ENCODE peak calls at places on chromosomes 4 and X, in nine cellular contexts. One of them, this sample, is unnamed. For H3K27me3, the result is how much of the 10 kb centered on the place peaks cover.

GRCh38 chrX:30039768-30040167 is 175.6 kb upstream of the MAGEB2 start:
- DNase-seq in stomach: no peak
- DNase-seq in SK-N-SH: no peak
- DNase-seq in gastrocnemius medialis: no peak
- DNase-seq in heart left ventricle: no peak
- DNase-seq in MG63: no peak
- DNase-seq in esophagus muscularis mucosa: no peak
- DNase-seq in fibroblast of lung: peak
- DNase-seq in brain microvascular endothelial cell: no peak
- DNase-seq in this sample: no peak

GRCh38 chr4:27128431-27128830 is 267.8 kb downstream of the STIM2 start:
- DNase-seq in stomach: no peak
- DNase-seq in SK-N-SH: no peak
- DNase-seq in gastrocnemius medialis: no peak
- DNase-seq in heart left ventricle: no peak
- DNase-seq in MG63: no peak
- DNase-seq in esophagus muscularis mucosa: peak
- DNase-seq in fibroblast of lung: peak
- DNase-seq in brain microvascular endothelial cell: no peak
- DNase-seq in this sample: no peak

GRCh38 chrX:107654778-107655761 is 26.8 kb downstream of the PRPS1 start:
- DNase-seq in stomach: peak
- DNase-seq in SK-N-SH: peak
- DNase-seq in gastrocnemius medialis: no peak
- DNase-seq in heart left ventricle: peak
- DNase-seq in MG63: peak
- DNase-seq in esophagus muscularis mucosa: peak
- DNase-seq in fibroblast of lung: peak
- DNase-seq in brain microvascular endothelial cell: peak
- DNase-seq in this sample: peak

GRCh38 chr4:3677671-3678070 is 88.5 kb upstream of the ADRA2C start:
- DNase-seq in stomach: no peak
- DNase-seq in SK-N-SH: no peak
- DNase-seq in gastrocnemius medialis: no peak
- DNase-seq in heart left ventricle: peak
- DNase-seq in MG63: no peak
- DNase-seq in esophagus muscularis mucosa: no peak
- DNase-seq in fibroblast of lung: no peak
- DNase-seq in brain microvascular endothelial cell: no peak
- DNase-seq in this sample: no peak

GRCh38 chrX:38560776-38561125 is 591 bp upstream of the TSPAN7 start:
- DNase-seq in stomach: no peak
- DNase-seq in SK-N-SH: no peak
- DNase-seq in gastrocnemius medialis: peak
- DNase-seq in heart left ventricle: no peak
- DNase-seq in MG63: no peak
- DNase-seq in esophagus muscularis mucosa: no peak
- DNase-seq in fibroblast of lung: no peak
- DNase-seq in brain microvascular endothelial cell: no peak
- DNase-seq in this sample: no peak

GRCh38 chrX:104419211-104419610 is 146.8 kb upstream of the IL1RAPL2 start:
- DNase-seq in stomach: no peak
- DNase-seq in SK-N-SH: no peak
- DNase-seq in gastrocnemius medialis: no peak
- DNase-seq in heart left ventricle: no peak
- DNase-seq in MG63: peak
- DNase-seq in esophagus muscularis mucosa: no peak
- DNase-seq in fibroblast of lung: peak
- DNase-seq in brain microvascular endothelial cell: no peak
- DNase-seq in this sample: no peak

GRCh38 chr4:11954093-11954492 is 525.4 kb upstream of the HS3ST1 start:
- DNase-seq in stomach: no peak
- DNase-seq in SK-N-SH: no peak
- DNase-seq in gastrocnemius medialis: no peak
- DNase-seq in heart left ventricle: no peak
- DNase-seq in MG63: peak
- DNase-seq in esophagus muscularis mucosa: no peak
- DNase-seq in fibroblast of lung: no peak
- DNase-seq in brain microvascular endothelial cell: no peak
- DNase-seq in this sample: no peak

GRCh38 chrX:48966796-48967579 is 4.7 kb downstream of the KCND1 start:
- DNase-seq in stomach: no peak
- DNase-seq in SK-N-SH: no peak
- DNase-seq in gastrocnemius medialis: no peak
- DNase-seq in heart left ventricle: no peak
- DNase-seq in MG63: peak
- DNase-seq in esophagus muscularis mucosa: no peak
- DNase-seq in fibroblast of lung: peak
- DNase-seq in brain microvascular endothelial cell: peak
- DNase-seq in this sample: no peak

GRCh38 chr4:146222313-146222712 is 8.0 kb downstream of the REELD1 start:
- DNase-seq in stomach: no peak
- DNase-seq in SK-N-SH: no peak
- DNase-seq in gastrocnemius medialis: no peak
- DNase-seq in heart left ventricle: no peak
- DNase-seq in MG63: no peak
- DNase-seq in esophagus muscularis mucosa: peak
- DNase-seq in fibroblast of lung: peak
- DNase-seq in brain microvascular endothelial cell: peak
- DNase-seq in this sample: no peak

GRCh38 chr4:124931050-124931449 is 218.5 kb upstream of the ANKRD50 start:
- DNase-seq in stomach: no peak
- DNase-seq in SK-N-SH: no peak
- DNase-seq in gastrocnemius medialis: no peak
- DNase-seq in heart left ventricle: no peak
- DNase-seq in MG63: no peak
- DNase-seq in esophagus muscularis mucosa: no peak
- DNase-seq in fibroblast of lung: peak
- DNase-seq in brain microvascular endothelial cell: peak
- DNase-seq in this sample: no peak

GRCh38 chr4:1400861-1401408 is 5.3 kb downstream of the NKX1-1 start:
- DNase-seq in stomach: peak
- DNase-seq in SK-N-SH: peak
- DNase-seq in gastrocnemius medialis: no peak
- DNase-seq in heart left ventricle: no peak
- DNase-seq in MG63: no peak
- DNase-seq in esophagus muscularis mucosa: no peak
- DNase-seq in fibroblast of lung: no peak
- DNase-seq in brain microvascular endothelial cell: no peak
- DNase-seq in this sample: no peak

GRCh38 chr4:1398686-1399507 is 7.3 kb downstream of the NKX1-1 start:
- DNase-seq in stomach: no peak
- DNase-seq in SK-N-SH: peak
- DNase-seq in gastrocnemius medialis: no peak
- DNase-seq in heart left ventricle: no peak
- DNase-seq in MG63: no peak
- DNase-seq in esophagus muscularis mucosa: no peak
- DNase-seq in fibroblast of lung: no peak
- DNase-seq in brain microvascular endothelial cell: no peak
- DNase-seq in this sample: no peak

GRCh38 chr4:1399508-1400190 is 6.6 kb downstream of the NKX1-1 start:
- DNase-seq in stomach: no peak
- DNase-seq in SK-N-SH: peak
- DNase-seq in gastrocnemius medialis: no peak
- DNase-seq in heart left ventricle: no peak
- DNase-seq in MG63: no peak
- DNase-seq in esophagus muscularis mucosa: no peak
- DNase-seq in fibroblast of lung: no peak
- DNase-seq in brain microvascular endothelial cell: no peak
- DNase-seq in this sample: no peak

GRCh38 chr4:1401409-1402020 is 4.7 kb downstream of the NKX1-1 start:
- DNase-seq in stomach: peak
- DNase-seq in SK-N-SH: peak
- DNase-seq in gastrocnemius medialis: no peak
- DNase-seq in heart left ventricle: no peak
- DNase-seq in MG63: no peak
- DNase-seq in esophagus muscularis mucosa: no peak
- DNase-seq in fibroblast of lung: no peak
- DNase-seq in brain microvascular endothelial cell: no peak
- DNase-seq in this sample: peak

GRCh38 chr4:1400191-1400805 is 5.9 kb downstream of the NKX1-1 start:
- DNase-seq in stomach: peak
- DNase-seq in SK-N-SH: peak
- DNase-seq in gastrocnemius medialis: no peak
- DNase-seq in heart left ventricle: no peak
- DNase-seq in MG63: no peak
- DNase-seq in esophagus muscularis mucosa: no peak
- DNase-seq in fibroblast of lung: no peak
- DNase-seq in brain microvascular endothelial cell: no peak
- DNase-seq in this sample: peak
- H3K27me3 ChIP-seq in stomach: half or more
- H3K27me3 ChIP-seq in SK-N-SH: under half
- H3K27me3 ChIP-seq in gastrocnemius medialis: under half
- H3K27me3 ChIP-seq in heart left ventricle: half or more
- H3K27me3 ChIP-seq in MG63: under half
- H3K27me3 ChIP-seq in esophagus muscularis mucosa: half or more
- H3K27me3 ChIP-seq in fibroblast of lung: under half
- H3K27me3 ChIP-seq in brain microvascular endothelial cell: under half
- H3K27me3 ChIP-seq in this sample: under half

GRCh38 chrX:110216027-110216426 is 101.9 kb downstream of the AMMECR1 start:
- DNase-seq in stomach: no peak
- DNase-seq in SK-N-SH: no peak
- DNase-seq in gastrocnemius medialis: no peak
- DNase-seq in heart left ventricle: no peak
- DNase-seq in MG63: no peak
- DNase-seq in esophagus muscularis mucosa: no peak
- DNase-seq in fibroblast of lung: no peak
- DNase-seq in brain microvascular endothelial cell: no peak
- DNase-seq in this sample: no peak

GRCh38 chrX:110218591-110218990 is 99.3 kb downstream of the AMMECR1 start:
- DNase-seq in stomach: no peak
- DNase-seq in SK-N-SH: no peak
- DNase-seq in gastrocnemius medialis: no peak
- DNase-seq in heart left ventricle: no peak
- DNase-seq in MG63: no peak
- DNase-seq in esophagus muscularis mucosa: no peak
- DNase-seq in fibroblast of lung: no peak
- DNase-seq in brain microvascular endothelial cell: no peak
- DNase-seq in this sample: no peak

GRCh38 chrX:110215411-110215810 is 102.5 kb downstream of the AMMECR1 start:
- DNase-seq in stomach: no peak
- DNase-seq in SK-N-SH: no peak
- DNase-seq in gastrocnemius medialis: no peak
- DNase-seq in heart left ventricle: no peak
- DNase-seq in MG63: no peak
- DNase-seq in esophagus muscularis mucosa: no peak
- DNase-seq in fibroblast of lung: no peak
- DNase-seq in brain microvascular endothelial cell: no peak
- DNase-seq in this sample: no peak

GRCh38 chrX:110222497-110223257 is 95.2 kb downstream of the AMMECR1 start:
- DNase-seq in stomach: no peak
- DNase-seq in SK-N-SH: peak
- DNase-seq in gastrocnemius medialis: no peak
- DNase-seq in heart left ventricle: no peak
- DNase-seq in MG63: no peak
- DNase-seq in esophagus muscularis mucosa: no peak
- DNase-seq in fibroblast of lung: no peak
- DNase-seq in brain microvascular endothelial cell: no peak
- DNase-seq in this sample: no peak

DNA sequence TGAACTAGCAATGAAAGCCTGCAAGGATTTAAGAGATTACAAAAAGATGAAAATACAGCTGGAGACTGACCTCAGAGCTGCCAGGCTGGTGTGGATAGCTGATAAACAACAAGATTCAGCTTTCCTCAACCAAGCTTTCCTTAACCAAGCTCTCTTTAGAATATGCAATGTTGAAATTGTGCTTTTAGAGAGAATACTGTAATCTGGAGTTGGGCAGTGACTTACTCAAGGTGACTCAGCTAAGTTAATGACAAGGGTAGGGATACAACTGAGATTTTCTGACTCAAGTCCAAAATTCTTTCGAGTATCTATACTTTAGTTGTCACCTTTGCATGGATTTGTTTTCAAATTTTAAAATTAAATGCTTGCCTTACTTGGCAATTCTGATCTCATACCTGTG is 98.0 kb downstream of the AMMECR1 start:
- DNase-seq in stomach: no peak
- DNase-seq in SK-N-SH: no peak
- DNase-seq in gastrocnemius medialis: no peak
- DNase-seq in heart left ventricle: no peak
- DNase-seq in MG63: no peak
- DNase-seq in esophagus muscularis mucosa: no peak
- DNase-seq in fibroblast of lung: peak
- DNase-seq in brain microvascular endothelial cell: no peak
- DNase-seq in this sample: no peak
- H3K27me3 ChIP-seq in stomach: under half
- H3K27me3 ChIP-seq in SK-N-SH: under half
- H3K27me3 ChIP-seq in gastrocnemius medialis: under half
- H3K27me3 ChIP-seq in heart left ventricle: under half
- H3K27me3 ChIP-seq in MG63: under half
- H3K27me3 ChIP-seq in esophagus muscularis mucosa: under half
- H3K27me3 ChIP-seq in fibroblast of lung: under half
- H3K27me3 ChIP-seq in brain microvascular endothelial cell: under half
- H3K27me3 ChIP-seq in this sample: under half

DNA sequence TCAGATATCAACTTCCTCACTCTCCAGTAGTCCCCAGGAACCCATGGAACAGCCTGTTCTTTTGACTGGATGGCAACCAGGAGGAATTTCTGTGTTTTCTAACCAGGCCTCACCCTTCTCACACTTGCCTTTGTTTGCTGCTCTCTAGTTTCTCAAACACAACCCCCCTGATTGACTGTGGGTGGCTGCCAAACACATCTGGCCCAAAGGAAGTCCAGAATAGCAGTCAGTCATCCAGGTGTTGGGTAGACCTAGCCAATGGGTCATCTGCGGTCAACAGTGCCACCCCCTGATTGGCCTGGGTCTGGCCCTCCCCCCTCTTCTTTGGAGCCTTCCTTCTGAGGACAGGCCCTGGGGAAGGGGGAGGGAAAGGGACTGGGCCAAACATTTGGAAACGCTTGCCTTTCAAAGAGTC is 53.7 kb downstream of the MSX1 start:
- DNase-seq in stomach: no peak
- DNase-seq in SK-N-SH: no peak
- DNase-seq in gastrocnemius medialis: peak
- DNase-seq in heart left ventricle: no peak
- DNase-seq in MG63: no peak
- DNase-seq in esophagus muscularis mucosa: no peak
- DNase-seq in fibroblast of lung: no peak
- DNase-seq in brain microvascular endothelial cell: no peak
- DNase-seq in this sample: peak
- H3K27me3 ChIP-seq in stomach: under half
- H3K27me3 ChIP-seq in SK-N-SH: under half
- H3K27me3 ChIP-seq in gastrocnemius medialis: under half
- H3K27me3 ChIP-seq in heart left ventricle: under half
- H3K27me3 ChIP-seq in MG63: under half
- H3K27me3 ChIP-seq in esophagus muscularis mucosa: under half
- H3K27me3 ChIP-seq in fibroblast of lung: under half
- H3K27me3 ChIP-seq in brain microvascular endothelial cell: under half
- H3K27me3 ChIP-seq in this sample: under half

DNA sequence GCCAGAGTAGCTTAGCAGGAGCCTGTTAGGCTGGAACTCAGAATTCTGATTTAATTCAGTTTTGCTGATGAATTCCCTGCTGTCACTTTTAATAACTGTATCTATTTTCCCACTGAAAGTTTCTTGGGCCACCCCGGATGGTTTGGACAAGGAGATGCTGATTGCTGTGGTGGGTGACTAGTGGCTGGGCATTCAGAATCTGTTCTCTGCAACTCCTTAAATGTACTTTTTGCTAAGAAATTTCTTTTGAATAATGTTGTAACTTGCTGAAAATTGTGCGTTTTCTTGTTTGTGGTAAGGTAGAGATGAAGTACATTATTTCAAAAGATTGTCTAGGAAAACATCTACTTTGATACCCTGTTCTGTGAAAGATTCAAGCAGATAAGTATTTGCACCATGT is 2.4 kb downstream of the TLL1 start:
- DNase-seq in stomach: no peak
- DNase-seq in SK-N-SH: no peak
- DNase-seq in gastrocnemius medialis: no peak
- DNase-seq in heart left ventricle: no peak
- DNase-seq in MG63: no peak
- DNase-seq in esophagus muscularis mucosa: no peak
- DNase-seq in fibroblast of lung: no peak
- DNase-seq in brain microvascular endothelial cell: no peak
- DNase-seq in this sample: no peak
- H3K27me3 ChIP-seq in stomach: under half
- H3K27me3 ChIP-seq in SK-N-SH: under half
- H3K27me3 ChIP-seq in gastrocnemius medialis: under half
- H3K27me3 ChIP-seq in heart left ventricle: under half
- H3K27me3 ChIP-seq in MG63: under half
- H3K27me3 ChIP-seq in esophagus muscularis mucosa: under half
- H3K27me3 ChIP-seq in fibroblast of lung: under half
- H3K27me3 ChIP-seq in brain microvascular endothelial cell: under half
- H3K27me3 ChIP-seq in this sample: under half